ENCODE peak calls at places on chromosomes 1 and 21, in eight cellular contexts. One of them, this sample, is unnamed. For H3K9me3, the result is how much of the 10 kb centered on the place peaks cover.

GRCh38 chr1:21630571-21631338 is 38.4 kb downstream of the RAP1GAP start:
- DNase-seq in suprapubic skin: no peak
- DNase-seq in right cardiac atrium: peak
- DNase-seq in CD4-positive, alpha-beta T cell: no peak
- DNase-seq in body of pancreas: no peak
- DNase-seq in keratinocyte: no peak
- DNase-seq in A549: no peak
- DNase-seq in kidney: no peak
- DNase-seq in this sample: no peak

GRCh38 chr1:29706936-29707335 is 470.6 kb downstream of the PTPRU start:
- DNase-seq in suprapubic skin: no peak
- DNase-seq in right cardiac atrium: peak
- DNase-seq in CD4-positive, alpha-beta T cell: no peak
- DNase-seq in body of pancreas: peak
- DNase-seq in keratinocyte: no peak
- DNase-seq in A549: peak
- DNase-seq in kidney: no peak
- DNase-seq in this sample: no peak

GRCh38 chr1:229373395-229373794 is 30.5 kb upstream of the CCSAP start:
- DNase-seq in suprapubic skin: no peak
- DNase-seq in right cardiac atrium: no peak
- DNase-seq in CD4-positive, alpha-beta T cell: no peak
- DNase-seq in body of pancreas: no peak
- DNase-seq in keratinocyte: no peak
- DNase-seq in A549: no peak
- DNase-seq in kidney: no peak
- DNase-seq in this sample: no peak

GRCh38 chr1:35851175-35851869 is 31.7 kb upstream of the AGO1 start:
- DNase-seq in suprapubic skin: no peak
- DNase-seq in right cardiac atrium: no peak
- DNase-seq in CD4-positive, alpha-beta T cell: no peak
- DNase-seq in body of pancreas: no peak
- DNase-seq in keratinocyte: no peak
- DNase-seq in A549: no peak
- DNase-seq in kidney: no peak
- DNase-seq in this sample: no peak

GRCh38 chr1:19728413-19729145 is 63.9 kb downstream of the HTR6 start:
- DNase-seq in suprapubic skin: no peak
- DNase-seq in right cardiac atrium: peak
- DNase-seq in CD4-positive, alpha-beta T cell: no peak
- DNase-seq in body of pancreas: no peak
- DNase-seq in keratinocyte: no peak
- DNase-seq in A549: no peak
- DNase-seq in kidney: no peak
- DNase-seq in this sample: no peak

GRCh38 chr1:36436820-36437219 is 13.4 kb downstream of the OSCP1 start:
- DNase-seq in suprapubic skin: no peak
- DNase-seq in right cardiac atrium: no peak
- DNase-seq in CD4-positive, alpha-beta T cell: no peak
- DNase-seq in body of pancreas: no peak
- DNase-seq in keratinocyte: peak
- DNase-seq in A549: no peak
- DNase-seq in kidney: no peak
- DNase-seq in this sample: no peak

GRCh38 chr1:214331827-214332423 is 51.0 kb downstream of the SMYD2 start:
- DNase-seq in suprapubic skin: no peak
- DNase-seq in right cardiac atrium: peak
- DNase-seq in CD4-positive, alpha-beta T cell: peak
- DNase-seq in body of pancreas: peak
- DNase-seq in keratinocyte: peak
- DNase-seq in A549: peak
- DNase-seq in kidney: no peak
- DNase-seq in this sample: no peak

GRCh38 chr1:180800945-180801344 is 111.8 kb upstream of the KIAA1614 start:
- DNase-seq in suprapubic skin: no peak
- DNase-seq in right cardiac atrium: no peak
- DNase-seq in CD4-positive, alpha-beta T cell: no peak
- DNase-seq in body of pancreas: no peak
- DNase-seq in keratinocyte: no peak
- DNase-seq in A549: no peak
- DNase-seq in kidney: no peak
- DNase-seq in this sample: no peak

GRCh38 chr1:33986389-33987095 is 122.7 kb downstream of the HMGB4 start:
- DNase-seq in suprapubic skin: no peak
- DNase-seq in right cardiac atrium: peak
- DNase-seq in CD4-positive, alpha-beta T cell: no peak
- DNase-seq in body of pancreas: peak
- DNase-seq in keratinocyte: no peak
- DNase-seq in A549: no peak
- DNase-seq in kidney: no peak
- DNase-seq in this sample: peak

DNA sequence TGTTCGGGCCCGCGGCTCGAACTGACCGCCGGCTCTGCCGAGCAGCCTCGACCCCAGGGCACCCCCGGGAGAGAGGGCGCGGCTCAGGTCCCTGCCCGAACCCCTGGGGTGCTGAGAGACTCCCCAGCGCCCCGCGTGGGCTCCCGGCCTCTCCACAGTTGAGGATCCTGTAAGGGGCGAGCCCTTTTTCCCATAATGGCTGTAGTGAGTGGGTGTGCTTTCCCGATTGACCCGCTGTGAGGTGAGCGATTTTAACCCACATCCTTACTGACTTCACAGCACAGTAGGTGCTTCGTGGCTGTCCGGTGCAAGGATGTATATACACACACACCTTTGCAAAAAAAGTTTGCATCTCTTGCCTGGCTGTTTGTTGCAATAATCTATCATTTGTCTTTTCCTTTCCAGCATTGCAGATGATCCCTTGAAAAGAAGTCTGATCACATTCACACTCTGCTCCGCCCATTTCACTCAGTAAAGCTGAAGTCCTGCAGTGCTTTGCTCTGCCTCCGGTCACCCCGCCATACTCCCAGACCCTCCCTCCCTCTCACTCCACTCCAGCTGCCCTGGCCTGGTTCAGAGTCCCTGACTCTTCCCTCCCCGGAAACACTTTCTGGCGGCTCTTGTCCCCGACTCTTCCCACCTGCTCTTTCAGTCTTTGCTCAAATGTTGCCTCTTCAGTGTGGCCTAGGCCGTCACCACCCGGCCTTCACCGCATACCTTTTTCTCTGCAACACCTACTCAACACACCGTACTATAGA is 955 bp upstream of the UBE2G2 start:
- DNase-seq in suprapubic skin: no peak
- DNase-seq in right cardiac atrium: no peak
- DNase-seq in CD4-positive, alpha-beta T cell: no peak
- DNase-seq in body of pancreas: no peak
- DNase-seq in keratinocyte: no peak
- DNase-seq in A549: peak
- DNase-seq in kidney: no peak
- DNase-seq in this sample: no peak
- H3K27ac ChIP-seq in suprapubic skin: peak
- H3K27ac ChIP-seq in right cardiac atrium: no peak
- H3K27ac ChIP-seq in CD4-positive, alpha-beta T cell: peak
- H3K27ac ChIP-seq in body of pancreas: no peak
- H3K27ac ChIP-seq in keratinocyte: peak
- H3K27ac ChIP-seq in A549: peak
- H3K27ac ChIP-seq in kidney: no peak
- H3K27ac ChIP-seq in this sample: peak

DNA sequence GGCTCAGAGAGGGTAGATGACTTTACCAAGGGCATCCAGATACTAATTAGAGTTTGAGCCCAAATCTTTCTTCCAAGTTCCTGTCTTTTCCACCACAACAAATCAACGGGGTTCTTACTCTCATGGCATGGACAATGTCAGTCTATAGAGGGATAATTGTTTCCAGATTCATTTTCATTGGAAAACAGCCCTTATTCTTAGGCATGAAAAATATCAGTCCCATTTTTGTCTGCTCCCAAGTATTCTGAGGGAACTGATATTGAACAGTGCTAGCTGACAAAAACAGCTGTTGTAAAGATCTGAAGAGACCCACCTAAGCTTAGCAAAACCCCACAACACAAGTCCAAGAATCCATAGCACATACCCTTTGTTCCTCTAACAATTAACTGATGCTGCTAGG is 349.1 kb upstream of the BEND5 start:
- DNase-seq in suprapubic skin: no peak
- DNase-seq in right cardiac atrium: no peak
- DNase-seq in CD4-positive, alpha-beta T cell: no peak
- DNase-seq in body of pancreas: no peak
- DNase-seq in keratinocyte: no peak
- DNase-seq in A549: no peak
- DNase-seq in kidney: no peak
- DNase-seq in this sample: no peak
- H3K9me3 ChIP-seq in suprapubic skin: under half
- H3K9me3 ChIP-seq in right cardiac atrium: under half
- H3K9me3 ChIP-seq in CD4-positive, alpha-beta T cell: under half
- H3K9me3 ChIP-seq in body of pancreas: under half
- H3K9me3 ChIP-seq in keratinocyte: under half
- H3K9me3 ChIP-seq in A549: under half
- H3K9me3 ChIP-seq in kidney: under half
- H3K9me3 ChIP-seq in this sample: under half

GRCh38 chr21:37405629-37406028 is 39.1 kb downstream of the DYRK1A start:
- DNase-seq in suprapubic skin: no peak
- DNase-seq in right cardiac atrium: no peak
- DNase-seq in CD4-positive, alpha-beta T cell: no peak
- DNase-seq in body of pancreas: no peak
- DNase-seq in keratinocyte: no peak
- DNase-seq in A549: no peak
- DNase-seq in kidney: no peak
- DNase-seq in this sample: no peak

GRCh38 chr21:37407719-37408455 is 41.3 kb downstream of the DYRK1A start:
- DNase-seq in suprapubic skin: no peak
- DNase-seq in right cardiac atrium: no peak
- DNase-seq in CD4-positive, alpha-beta T cell: no peak
- DNase-seq in body of pancreas: no peak
- DNase-seq in keratinocyte: no peak
- DNase-seq in A549: no peak
- DNase-seq in kidney: no peak
- DNase-seq in this sample: no peak

GRCh38 chr21:37412603-37413360 is 46.2 kb downstream of the DYRK1A start:
- DNase-seq in suprapubic skin: no peak
- DNase-seq in right cardiac atrium: no peak
- DNase-seq in CD4-positive, alpha-beta T cell: no peak
- DNase-seq in body of pancreas: no peak
- DNase-seq in keratinocyte: no peak
- DNase-seq in A549: no peak
- DNase-seq in kidney: no peak
- DNase-seq in this sample: no peak

GRCh38 chr21:37410639-37411038 is 44.1 kb downstream of the DYRK1A start:
- DNase-seq in suprapubic skin: no peak
- DNase-seq in right cardiac atrium: no peak
- DNase-seq in CD4-positive, alpha-beta T cell: no peak
- DNase-seq in body of pancreas: no peak
- DNase-seq in keratinocyte: no peak
- DNase-seq in A549: no peak
- DNase-seq in kidney: no peak
- DNase-seq in this sample: no peak

DNA sequence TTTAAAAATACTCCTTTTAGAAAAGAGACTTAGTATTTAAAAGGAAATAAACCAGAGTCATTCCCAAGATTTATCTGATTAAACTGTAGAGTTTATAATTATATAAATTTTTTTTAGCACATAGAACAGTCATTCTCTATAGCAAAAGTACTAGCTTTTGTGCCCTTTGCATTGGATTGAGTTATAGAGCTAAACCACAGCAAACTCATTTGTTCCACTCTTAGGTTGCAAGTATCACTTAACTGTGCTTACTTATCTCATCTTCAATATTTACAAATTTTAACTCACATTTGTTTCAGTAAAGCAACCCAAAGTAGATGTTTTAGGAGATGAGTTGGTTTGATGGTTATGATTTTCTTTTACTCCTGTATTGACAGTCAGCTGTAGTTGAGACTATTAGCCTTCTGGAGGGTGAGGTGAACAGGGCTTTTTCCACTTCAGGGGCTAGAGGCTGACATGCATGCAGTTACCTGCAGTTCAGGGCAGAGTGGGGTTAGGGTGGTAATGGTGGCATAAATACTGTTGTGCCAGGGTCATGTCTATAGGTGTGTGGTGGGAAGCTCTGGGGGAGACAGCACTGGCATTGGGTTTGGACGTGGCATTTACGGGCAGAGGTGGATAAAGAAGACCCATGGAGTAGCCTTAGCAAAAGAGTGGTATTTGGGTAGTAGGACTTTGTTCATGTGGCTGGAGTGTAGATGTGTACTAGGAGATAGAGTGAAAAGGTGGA is 42.1 kb downstream of the DYRK1A start:
- DNase-seq in suprapubic skin: no peak
- DNase-seq in right cardiac atrium: no peak
- DNase-seq in CD4-positive, alpha-beta T cell: no peak
- DNase-seq in body of pancreas: no peak
- DNase-seq in keratinocyte: no peak
- DNase-seq in A549: no peak
- DNase-seq in kidney: no peak
- DNase-seq in this sample: no peak
- H3K27ac ChIP-seq in suprapubic skin: no peak
- H3K27ac ChIP-seq in right cardiac atrium: peak
- H3K27ac ChIP-seq in CD4-positive, alpha-beta T cell: no peak
- H3K27ac ChIP-seq in body of pancreas: no peak
- H3K27ac ChIP-seq in keratinocyte: no peak
- H3K27ac ChIP-seq in A549: no peak
- H3K27ac ChIP-seq in kidney: no peak
- H3K27ac ChIP-seq in this sample: peak

DNA sequence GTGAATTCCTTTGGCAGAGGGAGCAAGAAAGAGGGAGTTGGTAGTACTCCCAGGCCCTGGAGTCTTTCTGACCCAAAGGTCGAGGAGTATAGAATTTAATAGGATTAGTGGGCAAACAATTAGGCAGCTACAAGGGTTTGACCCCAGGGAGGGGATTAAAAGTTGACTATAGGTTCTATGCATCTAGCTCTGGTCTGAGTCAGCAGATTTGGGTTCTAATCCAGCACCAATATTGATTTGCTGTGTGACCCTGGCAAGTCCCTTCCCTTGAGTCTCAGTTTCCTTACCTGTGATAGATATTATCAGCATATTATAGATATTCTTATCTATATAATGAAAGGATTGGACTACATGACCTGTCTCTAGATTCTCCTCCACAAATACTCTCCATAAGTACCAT is 35.1 kb upstream of the EFCAB14 start:
- DNase-seq in suprapubic skin: no peak
- DNase-seq in right cardiac atrium: no peak
- DNase-seq in CD4-positive, alpha-beta T cell: no peak
- DNase-seq in body of pancreas: no peak
- DNase-seq in keratinocyte: no peak
- DNase-seq in A549: no peak
- DNase-seq in kidney: no peak
- DNase-seq in this sample: no peak
- H3K9me3 ChIP-seq in suprapubic skin: under half
- H3K9me3 ChIP-seq in right cardiac atrium: under half
- H3K9me3 ChIP-seq in CD4-positive, alpha-beta T cell: under half
- H3K9me3 ChIP-seq in body of pancreas: under half
- H3K9me3 ChIP-seq in keratinocyte: under half
- H3K9me3 ChIP-seq in A549: under half
- H3K9me3 ChIP-seq in kidney: under half
- H3K9me3 ChIP-seq in this sample: under half

DNA sequence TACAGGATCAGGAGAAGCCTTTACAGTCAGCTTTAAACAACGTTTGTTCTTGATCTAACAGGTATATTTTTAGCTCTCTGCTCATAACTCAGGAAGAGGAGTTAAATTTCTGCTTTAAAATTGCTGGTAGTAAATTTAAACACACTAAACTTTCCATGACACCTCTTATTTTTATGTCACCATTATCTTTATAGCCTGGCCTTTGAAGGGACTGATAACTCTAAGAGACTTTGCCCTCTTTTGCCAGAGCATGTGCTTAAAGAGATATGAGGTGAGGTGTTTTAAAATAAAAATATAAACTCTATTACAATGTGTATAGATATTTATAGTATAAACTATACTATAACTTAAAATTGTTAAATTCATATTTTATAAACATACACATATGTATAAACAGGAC is 119.7 kb upstream of the BRINP3 start:
- DNase-seq in suprapubic skin: no peak
- DNase-seq in right cardiac atrium: no peak
- DNase-seq in CD4-positive, alpha-beta T cell: no peak
- DNase-seq in body of pancreas: no peak
- DNase-seq in keratinocyte: no peak
- DNase-seq in A549: no peak
- DNase-seq in kidney: no peak
- DNase-seq in this sample: no peak
- H3K27ac ChIP-seq in suprapubic skin: no peak
- H3K27ac ChIP-seq in right cardiac atrium: no peak
- H3K27ac ChIP-seq in CD4-positive, alpha-beta T cell: no peak
- H3K27ac ChIP-seq in body of pancreas: no peak
- H3K27ac ChIP-seq in keratinocyte: no peak
- H3K27ac ChIP-seq in A549: no peak
- H3K27ac ChIP-seq in kidney: no peak
- H3K27ac ChIP-seq in this sample: no peak

This sample was measured in left ventricle myocardium inferior.